ENCODE peak calls at places on chromosomes 2 and 18, in five cellular contexts. R is activated CD4-positive, alpha-beta T cell treated with anti-CD3 and anti-CD28 coated beads, Interleukin-2, amount 50 U/mL, for 24 hours; S is Jurkat, Clone E6-1; B is putamen; M is H4. W is an unnamed sample.

GRCh38 chr2:111972955-111973565 is 74.7 kb downstream of the MERTK start:
- DNase-seq in M (no peak), S (no peak), B (no peak), R (no peak), W (no peak)

GRCh38 chr2:180222642-180223041 is 215.5 kb upstream of the CWC22 start:
- DNase-seq in S (no peak), B (peak; percentile 16), M (peak; percentile 12), R (no peak), W (no peak)

GRCh38 chr2:8009010-8009597 is 672.8 kb upstream of the ID2 start:
- DNase-seq in R (no peak), M (peak; percentile 39), S (no peak), B (no peak), W (no peak)

GRCh38 chr2:1696472-1696871 is 47.8 kb downstream of the PXDN start:
- DNase-seq in M (no peak), S (no peak), R (no peak), B (no peak), W (no peak)

GRCh38 chr18:77899972-77900754 is 650.5 kb downstream of the GALR1 start:
- DNase-seq in B (peak; percentile 20), S (peak; percentile 62), M (peak; percentile 54), R (peak; percentile 23), W (no peak)

GRCh38 chr18:79548077-79548450 is 131.5 kb upstream of the CTDP1 start:
- DNase-seq in R (no peak), M (no peak), S (no peak), B (no peak), W (no peak)

GRCh38 chr2:30869988-30870387 is 62.7 kb upstream of the CAPN13 start:
- DNase-seq in B (no peak), R (no peak), M (no peak), S (no peak), W (no peak)

GRCh38 chr2:127608061-127609011 is 37.6 kb upstream of the GPR17 start:
- DNase-seq in B (no peak), M (no peak), S (peak; percentile 55), R (no peak), W (no peak)

GRCh38 chr2:29401994-29402393 is 286.8 kb downstream of the CLIP4 start:
- DNase-seq in B (no peak), M (no peak), S (no peak), R (no peak), W (no peak)

GRCh38 chr2:171172980-171173542 is 12.4 kb upstream of the TLK1 start:
- DNase-seq in S (no peak), R (no peak), M (no peak), B (no peak), W (no peak)

GRCh38 chr18:12597775-12598174 is 60.1 kb downstream of the SPIRE1 start:
- DNase-seq in R (no peak), S (no peak), M (peak; percentile 59), B (no peak), W (no peak)

GRCh38 chr2:2887772-2888387 is 489.7 kb downstream of the EIPR1 start:
- DNase-seq in M (no peak), S (no peak), B (no peak), R (no peak), W (no peak)

GRCh38 chr2:68594674-68595492 is 48.5 kb upstream of the PROKR1 start:
- DNase-seq in S (peak; percentile 50), M (peak; percentile 36), B (no peak), R (peak; percentile 28), W (no peak)

GRCh38 chr18:45198526-45198925 is 416.8 kb upstream of the SLC14A2 start:
- DNase-seq in M (no peak), B (no peak), R (no peak), S (no peak), W (no peak)

GRCh38 chr2:138515084-138515483 is 13.5 kb downstream of the SPOPL start:
- DNase-seq in B (no peak), R (no peak), M (no peak), S (no peak), W (no peak)

GRCh38 chr2:2692599-2693389 is 361.7 kb upstream of the MYT1L start:
- DNase-seq in B (no peak), R (no peak), M (no peak), S (no peak), W (no peak)

GRCh38 chr2:40658917-40659316 is 207.0 kb upstream of the SLC8A1 start:
- DNase-seq in S (no peak), R (no peak), B (no peak), M (no peak), W (no peak)

GRCh38 chr2:85134255-85135065 is 1.3 kb downstream of the TCF7L1 start:
- DNase-seq in B (no peak), S (no peak), M (no peak), R (no peak), W (no peak)

GRCh38 chr2:68915345-68915841 is 37.3 kb downstream of the GKN2 start:
- DNase-seq in M (no peak), B (no peak), R (no peak), S (no peak), W (no peak)

GRCh38 chr2:64402876-64403275 is 51.1 kb upstream of the LGALSL start:
- DNase-seq in S (no peak), M (peak; percentile 56), B (no peak), R (no peak), W (no peak)

GRCh38 chr18:10559566-10560456 is 34.0 kb downstream of the NAPG start:
- DNase-seq in B (peak; percentile 16), M (no peak), R (no peak), S (no peak), W (no peak)

GRCh38 chr2:201366166-201366565 is 9.0 kb upstream of the FLACC1 start:
- DNase-seq in S (no peak), B (no peak), M (no peak), R (no peak), W (no peak)

GRCh38 chr2:176088048-176088936 is 4.2 kb upstream of the HOXD13 start:
- DNase-seq in M (peak; percentile 42), B (peak; percentile 14), S (no peak), R (no peak), W (no peak)

GRCh38 chr2:231606941-231607340 is 14.3 kb downstream of the TEX44 start:
- DNase-seq in S (no peak), R (no peak), M (no peak), B (no peak), W (no peak)

GRCh38 chr2:165113414-165113813 is 90.4 kb downstream of the SCN3A start:
- DNase-seq in R (no peak), S (no peak), B (no peak), M (no peak), W (no peak)

GRCh38 chr18:33132657-33133056 is 307.9 kb downstream of the CCDC178 start:
- DNase-seq in R (no peak), S (no peak), B (no peak), M (no peak), W (no peak)

GRCh38 chr18:23871410-23871809 is 143.1 kb upstream of the TTC39C start:
- DNase-seq in R (peak; percentile 30), S (peak; percentile 89), M (peak; percentile 47), B (no peak), W (no peak)

GRCh38 chr2:73986085-73986680 is 1.5 kb downstream of the TET3 start:
- DNase-seq in M (no peak), B (no peak), S (no peak), R (no peak), W (no peak)

GRCh38 chr2:45649855-45650806 is 1.3 kb upstream of the PRKCE start:
- DNase-seq in S (no peak), R (peak; percentile 37), M (no peak), B (peak; percentile 52), W (no peak)

GRCh38 chr18:37284260-37284659 is 281.3 kb downstream of the CELF4 start:
- DNase-seq in S (no peak), R (no peak), B (no peak), M (no peak), W (no peak)

GRCh38 chr2:146661494-146662096 is 1183.2 kb upstream of the ACVR2A start:
- DNase-seq in R (no peak), B (no peak), M (peak; percentile 34), S (peak; percentile 11), W (peak; percentile 31)

GRCh38 chr18:52367962-52368745 is 28.2 kb downstream of the DCC start:
- DNase-seq in B (no peak), R (no peak), S (no peak), M (no peak), W (peak; percentile 11)

GRCh38 chr18:66867653-66868052 is 263.8 kb upstream of the CDH19 start:
- DNase-seq in M (peak; percentile 70), B (no peak), R (no peak), S (peak; percentile 3), W (no peak)

GRCh38 chr2:197055045-197055444 is 128.5 kb upstream of the PGAP1 start:
- DNase-seq in M (no peak), S (no peak), B (no peak), R (no peak), W (no peak)

GRCh38 chr18:62578980-62579511 is 56.2 kb downstream of the ZCCHC2 start:
- DNase-seq in B (no peak), R (no peak), S (no peak), M (no peak), W (no peak)

GRCh38 chr2:197500503-197501179 is 462 bp downstream of the HSPE1 start:
- DNase-seq in B (peak; percentile 29), S (no peak), M (no peak), R (no peak), W (no peak)

GRCh38 chr2:95700554-95700953 is 108.8 kb downstream of the TRIM43 start:
- DNase-seq in R (no peak), B (no peak), S (no peak), M (no peak), W (no peak)

W was measured in NCI-H1417 treated with DMSO at 0.1 percent for 48 hours.